ENCODE peak calls at places on chromosomes 2 and 18, in four cellular contexts. One of them, this sample, is unnamed.
A peak's percentile ranks its signal among the peaks of the same experiment; 100 is the strongest.

GRCh38 chr2:67186871-67187270 is 210.3 kb upstream of the ETAA1 start:
- DNase-seq in GM23248: no peak
- DNase-seq in HCT116: no peak
- DNase-seq in MM.1S: no peak
- DNase-seq in this sample: no peak

GRCh38 chr2:164764996-164765395 is 76.6 kb downstream of the COBLL1 start:
- DNase-seq in GM23248: no peak
- DNase-seq in MM.1S: no peak
- DNase-seq in HCT116: no peak
- DNase-seq in this sample: no peak

GRCh38 chr2:201122276-201122675 is 6.3 kb downstream of the CFLAR start:
- DNase-seq in GM23248: peak; percentile 56
- DNase-seq in HCT116: no peak
- DNase-seq in MM.1S: no peak
- DNase-seq in this sample: no peak

GRCh38 chr2:162520959-162521358 is 177.0 kb downstream of the GCA start:
- DNase-seq in HCT116: no peak
- DNase-seq in MM.1S: no peak
- DNase-seq in GM23248: no peak
- DNase-seq in this sample: peak; percentile 53

GRCh38 chr18:26948703-26949102 is 83.2 kb upstream of the AQP4 start:
- DNase-seq in MM.1S: no peak
- DNase-seq in HCT116: no peak
- DNase-seq in GM23248: no peak
- DNase-seq in this sample: no peak

GRCh38 chr2:122805346-122805745 is 1049.9 kb downstream of the TSN start:
- DNase-seq in GM23248: peak; percentile 9
- DNase-seq in MM.1S: no peak
- DNase-seq in HCT116: no peak
- DNase-seq in this sample: no peak

GRCh38 chr18:11982981-11983380 is 1.7 kb downstream of the IMPA2 start:
- DNase-seq in GM23248: no peak
- DNase-seq in MM.1S: no peak
- DNase-seq in HCT116: no peak
- DNase-seq in this sample: no peak

GRCh38 chr2:101827246-101827645 is 129.7 kb downstream of the MAP4K4 start:
- DNase-seq in GM23248: peak; percentile 89
- DNase-seq in HCT116: no peak
- DNase-seq in MM.1S: no peak
- DNase-seq in this sample: peak; percentile 80

GRCh38 chr18:58776084-58776483 is 88.6 kb upstream of the ZNF532 start:
- DNase-seq in MM.1S: peak; percentile 5
- DNase-seq in GM23248: no peak
- DNase-seq in HCT116: no peak
- DNase-seq in this sample: no peak

GRCh38 chr2:184322615-184323014 is 275.7 kb upstream of the ZNF804A start:
- DNase-seq in HCT116: no peak
- DNase-seq in GM23248: no peak
- DNase-seq in MM.1S: no peak
- DNase-seq in this sample: no peak

GRCh38 chr18:79935098-79935480 is 16.4 kb downstream of the SLC66A2 start:
- DNase-seq in MM.1S: no peak
- DNase-seq in HCT116: no peak
- DNase-seq in GM23248: no peak
- DNase-seq in this sample: no peak

GRCh38 chr2:217289909-217290283 is 430.0 kb upstream of the TNP1 start:
- DNase-seq in HCT116: no peak
- DNase-seq in GM23248: peak; percentile 49
- DNase-seq in MM.1S: no peak
- DNase-seq in this sample: peak; percentile 51

GRCh38 chr2:222423632-222424280 is 587 bp upstream of the SGPP2 start:
- DNase-seq in MM.1S: peak; percentile 45
- DNase-seq in GM23248: no peak
- DNase-seq in HCT116: no peak
- DNase-seq in this sample: peak; percentile 37

GRCh38 chr2:64063924-64064331 is 44.7 kb upstream of the VPS54 start:
- DNase-seq in HCT116: no peak
- DNase-seq in GM23248: peak; percentile 63
- DNase-seq in MM.1S: no peak
- DNase-seq in this sample: peak; percentile 57

GRCh38 chr18:35721431-35722081 is 140.0 kb downstream of the GALNT1 start:
- DNase-seq in GM23248: no peak
- DNase-seq in HCT116: no peak
- DNase-seq in MM.1S: no peak
- DNase-seq in this sample: no peak

GRCh38 chr2:27275211-27276150 is at the start of gene DNAJC5G:
- DNase-seq in HCT116: no peak
- DNase-seq in GM23248: no peak
- DNase-seq in MM.1S: no peak
- DNase-seq in this sample: no peak

GRCh38 chr2:45857848-45858520 is 206.5 kb downstream of the PRKCE start:
- DNase-seq in MM.1S: no peak
- DNase-seq in HCT116: no peak
- DNase-seq in GM23248: no peak
- DNase-seq in this sample: no peak

GRCh38 chr18:58208207-58208944 is 164.3 kb downstream of the NEDD4L start:
- DNase-seq in HCT116: no peak
- DNase-seq in MM.1S: no peak
- DNase-seq in GM23248: peak; percentile 75
- DNase-seq in this sample: no peak

GRCh38 chr2:204332706-204333105 is 212.6 kb upstream of the PARD3B start:
- DNase-seq in HCT116: no peak
- DNase-seq in MM.1S: no peak
- DNase-seq in GM23248: no peak
- DNase-seq in this sample: peak; percentile 21

GRCh38 chr2:62944362-62944761 is 106.3 kb upstream of the OTX1 start:
- DNase-seq in GM23248: no peak
- DNase-seq in MM.1S: no peak
- DNase-seq in HCT116: no peak
- DNase-seq in this sample: no peak

GRCh38 chr2:62940697-62941096 is 109.9 kb upstream of the OTX1 start:
- DNase-seq in GM23248: no peak
- DNase-seq in MM.1S: no peak
- DNase-seq in HCT116: no peak
- DNase-seq in this sample: no peak

GRCh38 chr2:62938126-62938525 is 112.5 kb upstream of the OTX1 start:
- DNase-seq in MM.1S: no peak
- DNase-seq in HCT116: no peak
- DNase-seq in GM23248: peak; percentile 17
- DNase-seq in this sample: no peak

GRCh38 chr2:62941413-62941812 is 109.2 kb upstream of the OTX1 start:
- DNase-seq in GM23248: no peak
- DNase-seq in MM.1S: no peak
- DNase-seq in HCT116: no peak
- DNase-seq in this sample: no peak

GRCh38 chr2:62939735-62940491 is 110.7 kb upstream of the OTX1 start:
- DNase-seq in MM.1S: no peak
- DNase-seq in GM23248: peak; percentile 88
- DNase-seq in HCT116: no peak
- DNase-seq in this sample: no peak
- H3K4me1 ChIP-seq in MM.1S: no peaks in the 10 kb centered on the region
- H3K4me1 ChIP-seq in GM23248: peaks cover 22% of the 10 kb centered on the region
- H3K4me1 ChIP-seq in HCT116: no peaks in the 10 kb centered on the region
- H3K4me1 ChIP-seq in this sample: no peaks in the 10 kb centered on the region

GRCh38 chr2:128640847-128641360 is 322.2 kb upstream of the HS6ST1 start:
- DNase-seq in HCT116: no peak
- DNase-seq in MM.1S: no peak
- DNase-seq in GM23248: no peak
- DNase-seq in this sample: no peak
- H3K9me2 ChIP-seq in HCT116: no peaks in the 10 kb centered on the region
- H3K9me2 ChIP-seq in MM.1S: no peaks in the 10 kb centered on the region
- H3K9me2 ChIP-seq in GM23248: no peaks in the 10 kb centered on the region
- H3K9me2 ChIP-seq in this sample: no peaks in the 10 kb centered on the region

GRCh38 chr2:196128749-196129148 is 42.6 kb downstream of the STK17B start:
- DNase-seq in HCT116: no peak
- DNase-seq in GM23248: no peak
- DNase-seq in MM.1S: no peak
- DNase-seq in this sample: no peak

GRCh38 chr2:196131949-196132925 is 39.1 kb downstream of the STK17B start:
- DNase-seq in HCT116: no peak
- DNase-seq in GM23248: peak; percentile 42
- DNase-seq in MM.1S: peak; percentile 30
- DNase-seq in this sample: no peak

GRCh38 chr2:196131384-196131861 is 40.0 kb downstream of the STK17B start:
- DNase-seq in MM.1S: peak; percentile 84
- DNase-seq in HCT116: peak; percentile 66
- DNase-seq in GM23248: peak; percentile 45
- DNase-seq in this sample: peak; percentile 28

GRCh38 chr2:196125596-196125995 is 45.8 kb downstream of the STK17B start:
- DNase-seq in HCT116: no peak
- DNase-seq in MM.1S: no peak
- DNase-seq in GM23248: no peak
- DNase-seq in this sample: no peak

DNA sequence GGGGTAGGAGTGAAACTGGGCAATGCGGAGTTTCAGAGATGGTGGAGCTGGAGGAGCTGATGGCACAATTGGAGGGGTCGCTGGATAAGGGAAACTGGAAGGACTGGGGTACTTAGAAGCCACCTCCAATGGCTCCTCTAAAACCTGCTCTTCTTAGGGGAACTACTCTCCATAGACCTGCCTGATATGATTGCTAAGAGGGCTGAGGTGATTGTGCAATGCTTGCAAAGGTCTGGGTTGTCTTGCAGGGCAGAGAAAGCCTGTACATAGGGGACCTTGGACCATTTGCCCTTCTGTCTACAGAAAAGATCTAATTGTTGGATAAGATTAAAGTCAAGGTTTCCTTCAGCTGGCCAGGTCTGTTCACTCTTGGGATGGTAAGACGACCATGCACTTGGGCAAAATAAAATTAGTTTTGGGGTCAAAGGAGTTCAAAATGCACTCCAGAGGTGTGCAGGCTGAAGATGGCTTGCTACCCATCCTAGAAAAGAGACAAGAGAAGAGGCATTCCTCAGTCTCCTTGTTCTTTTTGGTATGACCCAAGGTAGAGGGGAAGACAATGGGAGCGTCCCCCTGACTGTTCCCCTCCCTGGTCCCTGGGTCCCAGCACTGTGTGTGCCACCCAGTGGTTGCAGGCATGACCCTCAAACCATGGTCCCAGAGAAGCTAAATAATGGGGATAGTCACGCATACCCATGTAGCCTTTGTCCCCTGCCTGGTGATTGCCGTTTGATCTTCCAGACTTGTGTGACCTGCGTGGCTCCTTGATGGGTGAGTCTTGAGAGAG is 41.1 kb downstream of the STK17B start:
- DNase-seq in MM.1S: no peak
- DNase-seq in HCT116: no peak
- DNase-seq in GM23248: no peak
- DNase-seq in this sample: no peak
- TF ChIP-seq EZH2 in MM.1S: no peak
- TF ChIP-seq EZH2 in HCT116: no peak
- TF ChIP-seq EZH2 in GM23248: no peak
- TF ChIP-seq EZH2 in this sample: no peak

GRCh38 chr2:161362568-161363166 is 53.4 kb upstream of the TBR1 start:
- DNase-seq in MM.1S: no peak
- DNase-seq in HCT116: no peak
- DNase-seq in GM23248: no peak
- DNase-seq in this sample: no peak

GRCh38 chr2:161370981-161371380 is 45.1 kb upstream of the TBR1 start:
- DNase-seq in GM23248: no peak
- DNase-seq in HCT116: no peak
- DNase-seq in MM.1S: no peak
- DNase-seq in this sample: no peak

GRCh38 chr2:161369311-161369710 is 46.8 kb upstream of the TBR1 start:
- DNase-seq in GM23248: no peak
- DNase-seq in MM.1S: no peak
- DNase-seq in HCT116: no peak
- DNase-seq in this sample: no peak

GRCh38 chr2:161371869-161372268 is 44.2 kb upstream of the TBR1 start:
- DNase-seq in MM.1S: no peak
- DNase-seq in GM23248: no peak
- DNase-seq in HCT116: no peak
- DNase-seq in this sample: no peak

DNA sequence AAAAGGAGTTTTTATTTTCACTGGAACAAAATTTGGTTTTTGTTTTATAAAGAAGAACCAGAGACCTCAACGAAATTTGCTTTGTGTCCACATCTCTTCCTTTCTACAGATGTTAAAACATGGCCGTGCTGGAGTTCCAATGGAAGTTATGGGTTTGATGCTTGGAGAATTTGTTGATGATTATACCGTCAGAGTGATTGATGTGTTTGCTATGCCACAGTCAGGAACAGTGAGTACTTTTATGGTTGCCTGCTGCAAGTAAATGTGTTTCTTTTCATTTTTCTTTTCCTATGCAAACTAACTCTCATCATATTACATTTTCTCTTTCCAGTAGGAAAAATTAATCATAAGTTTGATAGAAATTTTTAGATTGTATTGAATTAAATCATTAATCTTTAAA is 48.4 kb upstream of the TBR1 start:
- DNase-seq in HCT116: no peak
- DNase-seq in GM23248: no peak
- DNase-seq in MM.1S: no peak
- DNase-seq in this sample: no peak
- H3K4me1 ChIP-seq in HCT116: no peaks in the 10 kb centered on the region
- H3K4me1 ChIP-seq in GM23248: no peaks in the 10 kb centered on the region
- H3K4me1 ChIP-seq in MM.1S: no peaks in the 10 kb centered on the region
- H3K4me1 ChIP-seq in this sample: no peaks in the 10 kb centered on the region

GRCh38 chr2:128640166-128640846 is 321.6 kb upstream of the HS6ST1 start:
- DNase-seq in HCT116: no peak
- DNase-seq in MM.1S: no peak
- DNase-seq in GM23248: peak; percentile 14
- DNase-seq in this sample: no peak
- H3K9me2 ChIP-seq in HCT116: no peaks in the 10 kb centered on the region
- H3K9me2 ChIP-seq in MM.1S: no peaks in the 10 kb centered on the region
- H3K9me2 ChIP-seq in GM23248: no peaks in the 10 kb centered on the region
- H3K9me2 ChIP-seq in this sample: no peaks in the 10 kb centered on the region

GRCh38 chr2:109128466-109129355 is at the start of gene SH3RF3:
- DNase-seq in GM23248: peak; percentile 77
- DNase-seq in MM.1S: peak; percentile 52
- DNase-seq in HCT116: no peak
- DNase-seq in this sample: peak; percentile 49
- TF ChIP-seq EZH2 in GM23248: no peak
- TF ChIP-seq EZH2 in MM.1S: no peak
- TF ChIP-seq EZH2 in HCT116: no peak
- TF ChIP-seq EZH2 in this sample: peak; percentile 35

DNA sequence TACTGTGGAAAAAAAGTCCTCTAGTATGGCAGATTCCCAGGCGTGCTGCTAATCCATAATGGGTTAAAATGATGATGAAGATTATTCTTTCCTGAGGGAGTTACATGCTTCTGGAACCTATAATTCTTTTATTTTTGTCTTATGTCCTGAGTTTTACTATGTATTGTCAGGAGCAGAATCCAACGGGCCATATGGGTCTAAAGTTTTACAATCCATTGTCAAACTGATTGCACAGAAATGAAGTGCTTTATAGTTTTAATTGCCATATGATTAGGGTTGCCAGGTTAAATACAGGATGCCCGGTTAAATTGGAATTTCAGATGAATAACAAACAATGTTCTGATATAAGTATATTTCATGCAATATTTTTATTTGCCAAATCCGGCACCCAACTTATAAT is 100.9 kb upstream of the MAP3K20 start:
- DNase-seq in HCT116: no peak
- DNase-seq in MM.1S: no peak
- DNase-seq in GM23248: no peak
- DNase-seq in this sample: no peak
- H3K4me1 ChIP-seq in HCT116: no peaks in the 10 kb centered on the region
- H3K4me1 ChIP-seq in MM.1S: no peaks in the 10 kb centered on the region
- H3K4me1 ChIP-seq in GM23248: no peaks in the 10 kb centered on the region
- H3K4me1 ChIP-seq in this sample: no peaks in the 10 kb centered on the region